ENCODE peak calls at places on chromosomes 16 and 17, in five cellular contexts. U is body of pancreas; Q is GM23248; J is CD8-positive, alpha-beta memory T cell; M is gastrocnemius medialis. G is an unnamed sample.

GRCh38 chr16:526181-527014 is 1.1 kb upstream of the CAPN15 start:
- DNase-seq in U (peak; percentile 69), M (peak; percentile 46), J (peak; percentile 16), Q (peak; percentile 75), G (peak; percentile 70)

GRCh38 chr16:89376812-89377445 is 113.4 kb downstream of the ANKRD11 start:
- DNase-seq in U (no peak), M (no peak), J (no peak), Q (no peak), G (no peak)

GRCh38 chr16:24983521-24983920 is 31.6 kb downstream of the ARHGAP17 start:
- DNase-seq in Q (no peak), U (no peak), M (no peak), J (no peak), G (no peak)

GRCh38 chr17:40846515-40847155 is 20.4 kb downstream of the KRT12 start:
- DNase-seq in J (no peak), U (no peak), Q (peak; percentile 2), M (no peak), G (no peak)

GRCh38 chr16:84758627-84759026 is 58.8 kb downstream of the USP10 start:
- DNase-seq in M (no peak), J (no peak), U (no peak), Q (no peak), G (no peak)

GRCh38 chr16:83599789-83600462 is 207.9 kb upstream of the HSBP1 start:
- DNase-seq in J (no peak), U (no peak), M (peak; percentile 32), Q (no peak), G (no peak)

GRCh38 chr17:73798111-73798748 is 154.0 kb upstream of the SDK2 start:
- DNase-seq in Q (peak; percentile 96), M (no peak), U (peak; percentile 21), J (no peak), G (no peak)

GRCh38 chr16:77682586-77682985 is 39.7 kb upstream of the NUDT7 start:
- DNase-seq in Q (no peak), J (no peak), U (no peak), M (no peak), G (no peak)

GRCh38 chr17:2239882-2240430 is 63.6 kb downstream of the SMG6 start:
- DNase-seq in U (no peak), Q (peak; percentile 95), M (peak; percentile 83), J (no peak), G (peak; percentile 88)

GRCh38 chr17:36946726-36947091 is 2.0 kb upstream of the AATF start:
- DNase-seq in M (no peak), U (no peak), Q (no peak), J (no peak), G (no peak)

GRCh38 chr16:57356547-57356946 is 2.0 kb upstream of the CCL22 start:
- DNase-seq in M (no peak), Q (no peak), J (no peak), U (no peak), G (no peak)

GRCh38 chr16:56019274-56019673 is 144.1 kb upstream of the CES5A start:
- DNase-seq in U (no peak), M (no peak), Q (no peak), J (no peak), G (no peak)

GRCh38 chr17:32757963-32758362 is 119.0 kb downstream of the MYO1D start:
- DNase-seq in J (no peak), U (no peak), M (no peak), Q (peak; percentile 19), G (no peak)

GRCh38 chr17:62093188-62094155 is 28.4 kb upstream of the MED13 start:
- DNase-seq in U (no peak), J (no peak), M (no peak), Q (peak; percentile 97), G (no peak)

GRCh38 chr16:82859638-82860037 is 232.9 kb downstream of the CDH13 start:
- DNase-seq in Q (peak; percentile 6), M (no peak), U (no peak), J (no peak), G (no peak)

GRCh38 chr16:13902677-13903076 is 17.3 kb upstream of the ERCC4 start:
- DNase-seq in J (no peak), M (no peak), U (no peak), Q (no peak), G (no peak)

DNA sequence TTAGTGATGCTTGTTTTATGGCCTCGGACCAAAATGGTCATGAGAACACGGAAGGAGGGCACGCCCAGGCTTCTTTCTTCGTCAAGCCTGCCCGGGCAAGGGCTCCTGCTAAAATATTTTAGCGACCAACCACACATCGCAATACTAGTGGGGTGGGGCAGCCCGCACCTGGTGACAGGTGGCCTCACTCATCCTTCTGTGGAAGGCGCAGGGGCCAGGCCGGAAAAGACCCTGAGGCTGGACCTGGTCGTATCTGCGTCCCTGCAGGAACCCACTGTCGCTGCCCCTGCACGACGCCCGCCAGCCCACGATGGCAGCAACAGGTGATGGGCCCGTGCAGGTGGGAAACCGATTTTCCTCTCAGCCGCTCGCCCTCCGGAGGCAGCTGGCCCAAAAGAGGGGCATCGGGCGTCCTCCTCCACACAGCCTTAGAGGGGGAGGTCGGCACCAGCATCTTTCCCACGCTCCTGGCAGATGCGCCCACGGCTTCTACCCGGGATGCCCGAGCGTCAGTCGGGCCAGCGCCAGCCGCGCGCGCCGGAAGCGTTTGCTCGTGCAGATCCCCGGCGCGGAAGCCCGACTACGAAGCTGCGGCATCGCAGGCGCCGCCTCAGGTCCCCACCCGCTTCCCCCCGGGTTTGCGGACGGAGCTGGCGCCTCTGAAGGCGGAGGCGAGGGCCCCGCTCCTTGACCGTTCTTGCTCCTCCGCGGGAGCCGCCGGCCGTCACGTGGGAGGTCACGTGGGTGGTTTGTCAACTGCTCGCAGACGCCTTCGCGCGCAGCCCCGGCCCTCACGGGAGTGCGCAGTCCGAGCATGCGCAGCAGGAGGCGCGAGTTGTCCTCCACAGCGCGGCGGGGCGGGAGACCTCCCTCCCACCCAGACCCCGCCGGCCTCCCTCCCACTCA is 22.8 kb upstream of the FOXK2 start:
- DNase-seq in U (peak; percentile 93), Q (peak; percentile 99), M (peak; percentile 96), J (peak; percentile 90), G (peak; percentile 97)
- H3K4me3 ChIP-seq in U (no peak overlapping the region), Q (peak overlapping the region; percentile 63), M (peak overlapping the region; percentile 71), J (peak overlapping the region; percentile 66), G (peak overlapping the region; percentile 74)

DNA sequence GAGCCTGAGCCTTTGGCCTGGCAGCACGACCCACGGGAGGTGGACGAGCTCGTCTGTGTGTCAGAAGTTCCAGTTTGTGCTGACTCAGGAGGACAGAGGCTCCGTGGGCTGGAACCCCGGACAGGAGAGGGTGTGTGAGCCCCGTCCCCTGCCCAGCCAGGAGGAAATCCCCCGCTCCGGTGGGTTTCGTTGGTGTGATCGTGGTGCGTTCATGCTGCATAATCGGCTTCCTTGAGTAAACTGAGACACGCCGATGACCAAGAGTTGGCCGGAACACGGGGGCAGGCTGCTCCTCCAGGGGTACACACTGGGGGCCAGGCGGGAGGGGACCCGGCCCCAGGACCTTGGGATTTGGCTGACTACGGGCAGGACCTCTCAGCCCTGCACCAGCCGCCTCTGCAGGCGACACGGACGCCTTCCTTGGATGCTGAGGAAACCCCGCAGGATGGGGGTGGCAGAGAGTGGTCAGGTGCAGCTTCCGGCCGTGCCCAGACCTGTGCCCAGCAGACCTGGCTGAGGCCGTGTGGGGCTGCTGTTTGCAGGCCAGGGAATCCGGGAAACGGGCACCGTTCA is 8.5 kb downstream of the METRNL start:
- DNase-seq in M (no peak), U (no peak), Q (no peak), J (no peak), G (no peak)
- H3K27ac ChIP-seq in M (no peak overlapping the region), U (no peak overlapping the region), Q (peak overlapping the region; percentile 100), J (no peak overlapping the region), G (peak overlapping the region; percentile 91)

GRCh38 chr17:77373298-77374169 is 232.8 kb downstream of the SEC14L1 start:
- DNase-seq in Q (peak; percentile 73), J (peak; percentile 23), U (peak; percentile 21), M (no peak), G (no peak)

GRCh38 chr17:77374170-77374936 is 233.6 kb downstream of the SEC14L1 start:
- DNase-seq in U (peak; percentile 79), Q (peak; percentile 86), M (peak; percentile 78), J (peak; percentile 68), G (peak; percentile 87)

GRCh38 chr17:77375526-77375916 is 234.8 kb downstream of the SEC14L1 start:
- DNase-seq in Q (no peak), M (no peak), J (no peak), U (peak; percentile 40), G (no peak)

GRCh38 chr17:77375917-77376651 is 235.3 kb downstream of the SEC14L1 start:
- DNase-seq in M (no peak), Q (peak; percentile 81), J (peak; percentile 63), U (peak; percentile 44), G (no peak)

DNA sequence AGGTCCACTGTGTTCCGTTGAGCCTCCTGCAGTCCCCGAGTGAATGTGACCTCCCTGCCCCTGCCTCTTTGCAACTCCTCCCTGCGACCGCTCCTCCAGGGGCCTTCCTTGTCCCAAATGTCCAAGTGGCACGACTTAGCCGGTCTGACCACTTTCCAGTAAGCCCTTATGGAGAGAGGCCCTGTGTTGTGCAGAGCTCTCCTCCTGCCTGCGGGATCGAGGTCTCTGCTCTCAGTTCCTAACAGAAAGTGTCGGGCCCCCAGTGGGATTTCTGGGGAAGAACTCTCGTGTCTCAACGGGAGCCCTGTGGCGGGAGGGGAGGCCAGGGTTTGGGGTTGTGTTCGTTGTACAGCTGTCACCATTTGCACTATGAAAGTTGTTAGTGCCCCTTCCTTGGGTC is 234.3 kb downstream of the SEC14L1 start:
- DNase-seq in J (no peak), Q (no peak), U (no peak), M (no peak), G (no peak)
- H3K4me3 ChIP-seq in J (peak overlapping the region; percentile 90), Q (peak overlapping the region; percentile 75), U (no peak overlapping the region), M (peak overlapping the region; percentile 72), G (peak overlapping the region; percentile 71)

GRCh38 chr17:27577124-27577761 is 53.7 kb upstream of the LGALS9 start:
- DNase-seq in M (peak; percentile 90), J (no peak), Q (peak; percentile 82), U (peak; percentile 67), G (no peak)
- H3K27ac ChIP-seq in M (peak overlapping the region; percentile 99), J (peak overlapping the region; percentile 36), Q (peak overlapping the region; percentile 47), U (peak overlapping the region; percentile 85), G (peak overlapping the region; percentile 76)

GRCh38 chr17:53896047-53896446 is 73.3 kb downstream of the KIF2B start:
- DNase-seq in U (no peak), M (no peak), J (no peak), Q (no peak), G (no peak)

GRCh38 chr17:53892222-53892621 is 69.5 kb downstream of the KIF2B start:
- DNase-seq in J (no peak), Q (no peak), U (no peak), M (no peak), G (no peak)

GRCh38 chr17:53894591-53894990 is 71.9 kb downstream of the KIF2B start:
- DNase-seq in U (no peak), Q (no peak), M (no peak), J (no peak), G (no peak)
- H3K4me3 ChIP-seq in U (no peak overlapping the region), Q (no peak overlapping the region), M (no peak overlapping the region), J (no peak overlapping the region), G (no peak overlapping the region)